ENCODE peak calls at places on chromosomes 16 and 17, in five cellular contexts. J is prostate gland, Y is heart left ventricle, Q is Peyer's patch, H is HepG2. L is an unnamed sample.

GRCh38 chr16:51149721-51150158 is 1.3 kb downstream of the SALL1 start:
- DNase-seq in J (no peak), Y (no peak), Q (no peak), H (no peak), L (no peak)

GRCh38 chr17:68349157-68349556 is 57.9 kb downstream of the ARSG start:
- DNase-seq in J (no peak), Y (no peak), Q (no peak), H (peak), L (no peak)

GRCh38 chr16:56451753-56452689 is 667 bp downstream of the OGFOD1 start:
- DNase-seq in J (peak), Y (no peak), Q (no peak), H (peak), L (peak)

GRCh38 chr17:4944554-4945175 is 3.7 kb downstream of the PFN1 start:
- DNase-seq in J (no peak), Y (peak), Q (no peak), H (no peak), L (no peak)

GRCh38 chr16:50372611-50373344 is 4.0 kb upstream of the BRD7 start:
- DNase-seq in J (no peak), Y (peak), Q (no peak), H (peak), L (no peak)

GRCh38 chr16:60151987-60152386 is 1417.9 kb upstream of the GOT2 start:
- DNase-seq in J (no peak), Y (no peak), Q (no peak), H (peak), L (no peak)

GRCh38 chr16:53781023-53781605 is 77.2 kb downstream of the FTO start:
- DNase-seq in J (no peak), Y (no peak), Q (no peak), H (peak), L (no peak)

GRCh38 chr16:47204736-47205499 is 61.2 kb upstream of the NETO2 start:
- DNase-seq in J (no peak), Y (no peak), Q (no peak), H (no peak), L (no peak)

GRCh38 chr17:6079155-6079554 is 9.0 kb downstream of the WSCD1 start:
- DNase-seq in J (no peak), Y (no peak), Q (no peak), H (no peak), L (no peak)

GRCh38 chr17:67779098-67779672 is 46.1 kb upstream of the BPTF start:
- DNase-seq in J (peak), Y (peak), Q (peak), H (peak), L (no peak)

GRCh38 chr16:17270683-17271109 is 200.1 kb downstream of the XYLT1 start:
- DNase-seq in J (no peak), Y (no peak), Q (no peak), H (no peak), L (no peak)
- TF ChIP-seq POLR2A in J (no peak), Y (no peak), Q (no peak), H (no peak), L (no peak)

DNA sequence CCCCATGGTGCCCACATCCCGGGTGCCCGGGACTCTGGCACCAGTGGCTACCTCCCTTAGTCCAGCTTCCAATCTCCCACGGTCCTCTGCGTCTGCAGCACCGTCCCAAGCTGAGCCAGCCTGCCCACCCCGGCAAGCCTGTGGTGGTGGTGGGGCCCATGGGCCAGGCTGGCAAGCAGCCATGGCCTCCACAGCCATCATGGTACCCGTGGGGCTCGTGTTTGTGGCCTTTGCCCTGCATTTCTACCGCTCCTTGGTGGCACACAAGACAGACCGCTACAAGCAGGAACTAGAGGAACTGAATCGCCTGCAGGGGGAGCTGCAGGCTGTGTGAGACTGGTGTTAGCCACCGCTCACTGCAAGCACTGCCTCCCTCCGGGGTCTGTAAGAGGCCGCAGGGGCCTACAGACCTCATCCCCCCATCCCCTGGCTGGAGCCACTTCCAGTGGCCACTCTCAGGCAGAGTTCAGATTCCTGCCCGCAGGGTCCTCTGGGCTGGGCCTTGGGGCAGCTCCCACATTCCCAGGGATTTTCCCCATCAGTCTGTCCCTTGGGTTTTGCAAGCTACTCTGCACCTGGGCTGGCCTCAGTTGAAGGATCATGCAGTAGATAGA is 3.9 kb upstream of the SETD1A start:
- DNase-seq in J (no peak), Y (peak), Q (peak), H (peak), L (peak)
- TF ChIP-seq POLR2A in J (no peak), Y (no peak), Q (no peak), H (no peak), L (no peak)

GRCh38 chr16:11914759-11915643 is 755 bp downstream of the GSPT1 start:
- DNase-seq in J (peak), Y (peak), Q (peak), H (no peak), L (peak)
- TF ChIP-seq POLR2A in J (no peak), Y (no peak), Q (no peak), H (peak), L (no peak)

DNA sequence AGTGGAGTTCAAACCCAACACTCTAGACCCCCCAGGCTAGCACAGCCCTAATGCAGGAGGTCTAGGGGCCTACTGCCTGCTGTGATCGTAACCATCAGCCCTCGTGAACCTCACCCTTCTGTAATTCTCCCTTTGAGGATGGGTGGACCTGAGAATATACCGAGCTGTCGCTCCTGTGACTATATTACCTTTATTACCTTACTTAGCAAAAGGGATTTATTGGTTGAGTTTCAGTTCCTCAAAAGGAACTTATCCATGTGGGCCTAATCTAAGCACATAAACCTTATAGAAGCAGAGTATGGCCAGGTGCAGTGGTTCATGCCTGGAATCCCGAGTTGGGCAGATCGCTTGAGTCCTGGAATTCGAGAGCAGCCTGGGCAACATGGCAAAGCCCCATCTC is 19.2 kb upstream of the EMP2 start:
- DNase-seq in J (no peak), Y (no peak), Q (no peak), H (no peak), L (no peak)
- TF ChIP-seq POLR2A in J (no peak), Y (no peak), Q (no peak), H (no peak), L (no peak)

DNA sequence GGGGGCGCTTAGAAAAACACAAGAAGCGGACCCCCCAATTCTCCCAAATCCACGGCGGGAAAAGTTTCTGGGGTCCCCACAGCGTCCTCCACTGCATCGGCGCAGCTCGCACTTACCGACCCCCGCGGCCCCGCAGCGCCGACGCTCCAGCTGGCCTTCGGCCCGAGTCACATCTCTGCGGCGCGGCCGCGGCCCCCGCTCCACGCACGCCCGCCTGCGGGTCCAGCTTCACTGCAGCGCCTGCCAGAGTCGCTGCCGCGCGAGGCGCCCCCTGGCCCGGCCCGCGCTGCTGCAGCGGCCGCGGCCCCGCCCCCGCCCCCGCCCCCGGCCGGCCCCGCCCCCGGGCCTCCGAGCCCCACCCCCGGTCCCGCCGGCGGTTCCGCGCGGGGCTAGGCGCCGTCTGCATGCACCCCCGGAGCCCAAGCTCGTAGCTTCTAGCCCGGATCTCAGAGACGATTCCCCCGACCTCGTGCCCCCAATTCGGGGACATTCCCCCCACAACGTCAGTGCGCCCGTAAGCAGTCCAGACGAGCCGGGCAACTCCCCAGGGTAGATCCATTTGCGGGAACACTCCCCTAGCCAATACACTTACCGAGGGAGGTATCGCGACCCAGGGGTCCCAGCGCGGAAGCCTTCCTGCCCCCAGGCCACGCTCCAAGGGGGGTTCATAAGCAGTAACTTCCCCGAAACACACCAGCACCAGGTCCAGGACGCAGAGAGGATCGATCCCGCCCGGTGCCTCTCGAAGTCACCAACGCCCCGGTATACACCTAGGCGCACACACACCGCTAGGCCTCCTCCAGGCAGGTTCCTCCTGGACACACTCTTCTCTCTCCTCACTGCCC is at the start of gene GPRC5B:
- DNase-seq in J (peak), Y (peak), Q (peak), H (no peak), L (no peak)
- TF ChIP-seq POLR2A in J (peak), Y (peak), Q (no peak), H (no peak), L (peak)

GRCh38 chr17:50928662-50929061 is 62.5 kb upstream of the TOB1 start:
- DNase-seq in J (no peak), Y (no peak), Q (no peak), H (no peak), L (no peak)

GRCh38 chr17:50934672-50935200 is 68.6 kb upstream of the TOB1 start:
- DNase-seq in J (no peak), Y (no peak), Q (no peak), H (no peak), L (peak)

GRCh38 chr17:50934161-50934560 is 68.0 kb upstream of the TOB1 start:
- DNase-seq in J (no peak), Y (no peak), Q (no peak), H (no peak), L (no peak)

GRCh38 chr17:50932584-50932901 is 66.4 kb upstream of the TOB1 start:
- DNase-seq in J (no peak), Y (no peak), Q (no peak), H (no peak), L (no peak)

GRCh38 chr17:50931003-50931878 is 65.1 kb upstream of the TOB1 start:
- DNase-seq in J (peak), Y (peak), Q (peak), H (peak), L (peak)
- TF ChIP-seq POLR2A in J (no peak), Y (peak), Q (no peak), H (peak), L (peak)

DNA sequence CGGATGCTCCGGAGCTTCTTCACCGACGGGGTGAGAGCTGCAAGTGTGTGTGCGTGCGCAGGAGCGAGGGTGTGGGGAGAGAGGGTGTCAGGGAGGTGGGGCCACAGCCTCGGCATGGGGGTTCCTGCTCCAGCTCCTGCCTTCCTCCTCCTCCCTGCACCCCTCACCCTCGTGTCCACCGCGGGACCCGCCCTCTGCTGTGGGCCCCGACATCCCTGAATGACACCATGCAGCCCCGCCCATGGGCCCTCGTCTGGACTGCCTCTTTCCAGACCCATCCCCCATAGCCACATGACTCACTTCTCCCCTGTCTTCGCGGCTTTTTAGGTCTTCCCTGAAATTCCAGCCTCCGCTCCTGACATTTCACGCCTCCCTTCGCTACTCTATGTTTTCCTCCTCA is 41.6 kb downstream of the ARHGAP23 start:
- DNase-seq in J (no peak), Y (no peak), Q (no peak), H (no peak), L (no peak)
- TF ChIP-seq POLR2A in J (no peak), Y (no peak), Q (no peak), H (no peak), L (no peak)

L was measured in gastrocnemius medialis.